ENCODE peak calls at places on chromosome X, in six cellular contexts. R is mucosa of descending colon, D is uterus, V is lower lobe of right lung, C is fibroblast of pulmonary artery, M is lung. T is an unnamed sample.

GRCh38 chrX:49071877-49072711 is 1.7 kb downstream of the PRAF2 start:
- DNase-seq in D (peak), V (peak), C (peak), R (peak), M (peak), T (no peak)

GRCh38 chrX:111101580-111101979 is 5.6 kb downstream of the PAK3 start:
- DNase-seq in V (no peak), M (no peak), C (no peak), D (peak), R (no peak), T (no peak)

GRCh38 chrX:16785247-16786138 is 773 bp upstream of the TXLNG start:
- DNase-seq in D (peak), C (no peak), V (no peak), R (peak), M (peak), T (peak)

GRCh38 chrX:8404443-8404842 is 60.2 kb upstream of the VCX3B start:
- DNase-seq in V (no peak), C (peak), D (no peak), M (peak), R (no peak), T (no peak)

GRCh38 chrX:651922-652775 is 21.6 kb downstream of the SHOX start:
- DNase-seq in D (no peak), V (no peak), C (no peak), M (no peak), R (no peak), T (no peak)

GRCh38 chrX:77167993-77168392 is 279.2 kb upstream of the FGF16 start:
- DNase-seq in V (no peak), C (peak), R (no peak), M (no peak), D (no peak), T (no peak)

GRCh38 chrX:146363919-146364318 is 445.7 kb upstream of the CXorf51B start:
- DNase-seq in V (no peak), C (no peak), D (no peak), R (no peak), M (no peak), T (no peak)

GRCh38 chrX:141839856-141840255 is 1.7 kb downstream of the MAGEC3 start:
- DNase-seq in M (no peak), R (no peak), D (no peak), C (peak), V (no peak), T (no peak)

GRCh38 chrX:139204903-139205667 is 325.5 kb upstream of the F9 start:
- DNase-seq in V (peak), R (peak), D (no peak), C (no peak), M (no peak), T (no peak)

DNA sequence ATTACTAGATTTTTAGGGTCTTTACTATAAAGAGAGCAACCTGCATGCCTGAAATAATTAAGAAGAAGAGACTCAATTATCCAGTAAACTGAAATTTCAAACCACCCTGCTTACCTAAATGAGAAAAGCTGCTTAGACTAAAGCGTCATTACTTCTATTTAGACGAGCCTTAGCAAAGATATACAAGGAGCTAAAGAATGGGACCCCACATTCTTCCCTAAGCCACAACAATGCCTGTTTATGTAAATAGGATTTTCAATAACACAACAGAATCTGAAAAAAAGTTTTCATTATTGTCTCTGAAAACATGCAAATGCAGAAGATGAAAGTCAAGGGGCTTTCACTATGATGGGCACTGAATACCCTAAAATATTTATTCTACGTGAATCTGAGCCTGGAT is 16.2 kb downstream of the GPC3 start:
- DNase-seq in V (no peak), D (no peak), M (no peak), R (no peak), C (no peak), T (no peak)
- H3K4me3 ChIP-seq in V (no peak), D (no peak), M (no peak), R (no peak), C (no peak), T (no peak)

DNA sequence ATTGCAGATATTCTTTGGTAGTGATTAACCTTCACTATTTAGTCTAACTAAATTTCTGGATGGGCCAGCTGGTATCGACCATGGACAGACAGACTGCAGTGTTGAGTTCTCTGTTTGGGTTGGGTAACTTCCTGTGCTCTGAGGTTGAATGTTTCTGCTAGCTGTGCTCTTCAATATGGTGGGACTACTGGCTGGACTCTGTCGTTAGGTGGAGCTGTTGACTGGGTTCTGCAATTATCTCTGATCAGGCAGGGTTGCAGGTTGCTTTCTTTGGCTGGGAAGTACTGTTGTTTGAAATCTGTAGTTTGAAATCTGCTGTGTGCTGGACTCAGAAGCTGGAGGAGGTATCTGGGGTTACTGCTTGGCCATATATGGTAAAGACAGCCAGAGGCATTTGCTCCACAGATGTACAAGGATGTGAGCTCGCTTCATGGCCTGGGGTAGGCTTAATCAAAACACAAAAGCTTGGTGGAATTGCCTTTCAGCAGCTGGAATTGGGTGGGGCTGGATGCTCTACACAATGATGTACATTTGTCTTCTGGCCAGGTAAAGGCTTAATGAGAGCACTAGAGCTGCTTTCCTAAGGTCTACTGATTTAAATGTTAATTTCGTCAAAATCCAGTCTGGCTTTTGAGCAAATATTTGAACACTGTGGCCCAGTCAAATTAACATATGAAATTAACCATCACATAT is 1472.0 kb downstream of the FAM133A start:
- DNase-seq in V (no peak), R (no peak), C (no peak), M (no peak), D (no peak), T (no peak)
- H3K4me3 ChIP-seq in V (no peak), R (no peak), C (no peak), M (no peak), D (no peak), T (no peak)

DNA sequence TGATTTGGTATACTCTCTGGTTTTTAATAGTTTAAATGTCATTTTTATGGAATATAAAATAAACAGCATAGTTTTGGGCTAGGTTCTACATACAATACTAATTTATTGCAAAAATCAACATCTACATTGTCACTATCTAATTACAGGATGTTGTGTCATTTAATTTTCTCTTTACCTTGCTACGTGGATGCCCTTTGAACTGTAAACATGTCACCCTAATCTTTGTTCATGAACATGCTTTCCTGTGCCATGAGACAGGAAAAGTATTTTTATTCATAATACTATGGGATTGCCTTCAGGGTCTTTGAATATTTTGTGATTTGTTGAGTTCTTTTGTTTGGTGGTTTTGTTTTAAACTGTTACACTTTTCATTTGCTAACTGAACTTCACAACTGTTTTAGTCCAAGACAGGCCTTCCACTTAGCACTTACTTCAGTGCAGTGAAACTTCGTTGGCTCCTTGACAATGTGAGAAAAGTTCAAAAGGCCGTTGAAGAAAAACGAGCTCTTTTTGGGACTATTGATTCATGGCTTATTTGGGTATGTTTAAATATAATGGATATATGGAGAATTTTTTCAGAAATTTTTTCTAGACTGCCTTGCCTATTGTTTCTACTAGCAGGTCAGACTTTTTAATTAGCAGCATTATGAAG is 40.9 kb downstream of the GK start:
- DNase-seq in V (no peak), C (no peak), M (no peak), D (no peak), R (no peak), T (no peak)
- H3K4me3 ChIP-seq in V (no peak), C (no peak), M (no peak), D (no peak), R (no peak), T (no peak)

GRCh38 chrX:134544189-134544588 is 84.2 kb downstream of the HPRT1 start:
- DNase-seq in R (no peak), V (no peak), C (no peak), M (no peak), D (no peak), T (no peak)
- H3K4me3 ChIP-seq in R (no peak), V (no peak), C (no peak), M (no peak), D (no peak), T (no peak)

DNA sequence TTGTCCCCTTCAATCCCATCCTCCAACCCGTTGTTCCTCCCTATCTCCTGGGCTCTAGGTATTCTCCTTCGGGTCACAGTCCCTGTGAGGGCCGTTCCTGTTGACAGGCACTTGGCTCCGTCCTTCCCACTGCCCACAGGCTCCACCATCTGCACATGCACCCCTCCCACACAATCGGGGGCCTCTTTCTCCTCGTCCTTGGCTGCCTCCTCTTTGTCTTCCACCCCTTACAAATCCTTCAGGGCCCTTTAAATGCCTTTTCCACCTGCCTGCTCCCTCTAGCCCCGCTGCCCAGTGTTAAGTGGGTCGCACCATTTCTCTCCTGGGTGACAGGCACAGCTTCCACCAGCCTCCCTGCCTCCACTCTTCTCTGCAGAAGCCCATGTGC is 2.7 kb upstream of the AVPR2 start:
- DNase-seq in M (no peak), D (no peak), C (no peak), R (no peak), V (no peak), T (no peak)
- H3K4me3 ChIP-seq in M (no peak), D (no peak), C (no peak), R (no peak), V (no peak), T (no peak)

GRCh38 chrX:119687661-119688413 is 5.1 kb downstream of the SEPTIN6 start:
- DNase-seq in C (no peak), V (no peak), D (no peak), R (no peak), M (no peak), T (peak)
- H3K4me3 ChIP-seq in C (no peak), V (no peak), D (no peak), R (no peak), M (no peak), T (peak)

GRCh38 chrX:100410083-100410590 is at the start of gene PCDH19:
- DNase-seq in V (peak), M (peak), R (peak), C (peak), D (peak), T (no peak)

GRCh38 chrX:100413231-100413630 is 3.2 kb upstream of the PCDH19 start:
- DNase-seq in M (no peak), V (no peak), C (peak), R (peak), D (no peak), T (no peak)

GRCh38 chrX:100409316-100410082 is 574 bp downstream of the PCDH19 start:
- DNase-seq in V (no peak), C (peak), R (no peak), M (no peak), D (no peak), T (no peak)

GRCh38 chrX:100410901-100411801 is 1.1 kb upstream of the PCDH19 start:
- DNase-seq in D (no peak), R (no peak), C (no peak), V (no peak), M (no peak), T (no peak)

DNA sequence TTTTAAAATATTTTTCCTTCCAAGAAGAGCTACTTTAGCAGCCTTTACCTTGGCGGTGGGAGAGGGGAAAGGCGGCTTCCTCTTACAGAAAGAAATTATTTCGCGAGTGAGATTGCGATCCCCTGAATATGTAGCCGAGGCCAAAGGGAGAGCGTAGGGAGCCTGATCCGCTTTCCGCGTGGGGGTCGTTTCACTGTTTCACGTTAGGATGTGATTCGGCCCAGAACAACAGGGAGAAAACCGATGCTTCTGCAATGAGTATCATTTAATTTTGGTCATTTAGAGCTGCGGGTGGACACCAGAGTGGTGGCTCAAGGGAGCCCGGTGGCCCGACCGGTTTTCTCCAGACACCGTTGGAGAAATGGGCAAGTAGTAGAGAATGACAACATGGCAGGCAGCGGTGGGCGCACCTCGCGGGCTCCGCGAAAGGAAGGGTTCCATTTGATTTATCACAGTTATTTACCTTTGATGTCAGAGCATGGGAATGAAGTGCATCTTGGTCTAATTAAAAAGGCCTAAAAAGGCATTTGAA is 1.8 kb upstream of the PCDH19 start:
- DNase-seq in D (no peak), V (no peak), R (no peak), C (no peak), M (no peak), T (no peak)
- H3K4me3 ChIP-seq in D (no peak), V (no peak), R (no peak), C (no peak), M (no peak), T (no peak)

GRCh38 chrX:65671966-65672365 is 4.5 kb downstream of the MSN start:
- DNase-seq in C (peak), V (no peak), R (no peak), D (no peak), M (no peak), T (no peak)
- H3K4me3 ChIP-seq in C (no peak), V (peak), R (no peak), D (no peak), M (no peak), T (peak)

GRCh38 chrX:46755656-46756055 is 3.3 kb downstream of the SLC9A7 start:
- DNase-seq in V (no peak), M (no peak), R (no peak), D (no peak), C (peak), T (no peak)
- H3K4me3 ChIP-seq in V (no peak), M (no peak), R (no peak), D (no peak), C (no peak), T (no peak)